ENCODE peak calls at places on chromosomes 4 and X, in four cellular contexts. V is A549, W is heart left ventricle, H is right lobe of liver. N is an unnamed sample.
A peak's percentile ranks its signal among the peaks of the same experiment; 100 is the strongest.

GRCh38 chr4:120080533-120080932 is 13.9 kb upstream of the MAD2L1 start:
- DNase-seq in V (no peak), W (no peak), H (no peak), N (no peak)

GRCh38 chr4:47705326-47705981 is 132.4 kb downstream of the CORIN start:
- DNase-seq in H (no peak), V (peak; percentile 21), W (no peak), N (no peak)

GRCh38 chrX:46444011-46444410 is 101.2 kb downstream of the ZNF674 start:
- DNase-seq in H (no peak), W (no peak), V (peak; percentile 34), N (no peak)

GRCh38 chr4:69731826-69732225 is 28.6 kb downstream of the SULT1B1 start:
- DNase-seq in H (no peak), W (no peak), V (no peak), N (no peak)

GRCh38 chr4:3219761-3220481 is 29.0 kb upstream of the MSANTD1 start:
- DNase-seq in V (no peak), H (no peak), W (no peak), N (no peak)

GRCh38 chr4:92387459-92388069 is 83.8 kb downstream of the GRID2 start:
- DNase-seq in W (no peak), H (no peak), V (peak; percentile 45), N (no peak)

GRCh38 chr4:10083331-10083769 is 33.2 kb downstream of the WDR1 start:
- DNase-seq in W (peak; percentile 26), V (no peak), H (no peak), N (peak; percentile 80)

GRCh38 chr4:5051210-5051691 is at the start of gene STK32B:
- DNase-seq in V (peak; percentile 80), W (peak; percentile 80), H (no peak), N (peak; percentile 37)

GRCh38 chr4:20356565-20356964 is 104.9 kb downstream of the SLIT2 start:
- DNase-seq in V (no peak), W (no peak), H (no peak), N (no peak)

GRCh38 chr4:1041147-1041935 is 29.9 kb downstream of the FGFRL1 start:
- DNase-seq in V (peak; percentile 59), W (peak; percentile 62), H (no peak), N (no peak)

GRCh38 chrX:103629295-103630170 is 758 bp downstream of the TCEAL1 start:
- DNase-seq in H (peak; percentile 62), W (peak; percentile 75), V (peak; percentile 86), N (peak; percentile 33)

DNA sequence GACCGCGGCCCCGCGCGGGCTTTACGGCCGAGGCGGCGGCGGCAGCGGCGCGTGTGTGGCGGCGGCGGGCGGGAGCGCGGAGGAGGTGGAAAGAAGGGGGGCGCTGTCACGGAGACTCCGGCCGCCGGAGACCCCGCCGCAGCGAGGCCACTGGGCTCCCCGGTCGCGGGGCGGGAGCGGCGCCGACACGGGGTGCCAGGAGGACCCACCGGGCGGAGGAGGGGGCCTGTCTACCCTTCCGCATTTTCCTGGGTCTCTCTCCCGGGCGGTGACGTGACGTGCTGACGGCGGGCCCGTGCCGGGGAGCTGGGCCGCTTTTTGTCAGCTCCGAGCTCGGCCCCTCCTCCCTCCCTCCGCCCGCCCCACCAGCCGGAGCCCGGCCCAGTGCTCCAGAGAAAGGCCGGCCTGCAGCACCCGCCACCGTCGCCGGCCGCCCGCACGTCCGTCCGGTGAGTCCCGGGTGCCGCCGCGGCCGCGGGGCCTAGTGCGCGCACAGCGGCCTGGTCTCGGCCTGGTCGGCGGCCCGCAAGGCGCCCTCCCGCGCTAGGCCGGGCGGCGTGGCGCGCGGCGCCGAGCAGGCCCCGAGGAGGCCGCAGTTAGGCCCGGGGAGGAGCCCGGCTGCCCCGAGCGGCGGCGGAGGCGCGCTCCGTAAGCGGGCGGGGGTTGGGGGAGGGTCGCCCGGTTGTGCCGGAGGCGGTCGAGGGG is at the start of gene ZFX:
- DNase-seq in W (peak; percentile 87), V (peak; percentile 74), H (peak; percentile 69), N (peak; percentile 30)
- TF ChIP-seq POLR2A in W (no peak), V (peak; percentile 17), H (peak; percentile 71), N (no peak)

GRCh38 chr4:15777697-15778096 is 431 bp upstream of the CD38 start:
- DNase-seq in V (no peak), W (no peak), H (no peak), N (no peak)
- TF ChIP-seq CTCF in V (no peak), W (no peak), H (no peak), N (no peak)

GRCh38 chr4:63831590-63831989 is 577.7 kb downstream of the TECRL start:
- DNase-seq in W (no peak), V (no peak), H (no peak), N (no peak)
- H3K4me3 ChIP-seq in W (no peak overlapping the region), V (no peak overlapping the region), H (no peak overlapping the region), N (no peak overlapping the region)

GRCh38 chrX:51917600-51917999 is 24.2 kb downstream of the MAGED1 start:
- DNase-seq in H (no peak), V (no peak), W (no peak), N (no peak)

DNA sequence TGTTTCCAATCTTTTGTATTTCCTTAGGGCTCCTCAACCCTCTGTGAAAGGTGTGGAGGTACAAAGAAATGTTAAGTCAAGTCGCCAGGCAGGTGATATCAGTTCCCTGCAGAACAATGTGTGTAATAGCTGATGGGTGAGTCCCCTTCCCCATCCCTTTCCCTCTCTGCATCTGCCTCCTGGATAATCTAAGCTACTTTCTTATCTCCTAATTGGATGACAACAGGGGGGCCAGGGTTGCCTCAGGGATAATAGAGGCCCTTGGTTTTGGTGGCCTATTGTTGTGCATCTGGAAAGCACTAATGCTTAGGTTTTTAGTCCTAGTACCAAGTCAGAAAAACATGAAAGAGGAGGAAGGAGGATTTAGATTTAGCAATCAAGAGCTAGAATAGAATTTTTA is 29.1 kb downstream of the MAGED1 start:
- DNase-seq in H (no peak), V (no peak), W (no peak), N (no peak)
- TF ChIP-seq POLR2A in H (no peak), V (no peak), W (no peak), N (no peak)

GRCh38 chrX:2935364-2935748 is 6.2 kb upstream of the ARSD start:
- DNase-seq in W (no peak), V (no peak), H (no peak), N (no peak)
- TF ChIP-seq CTCF in W (no peak), V (no peak), H (no peak), N (no peak)

GRCh38 chr4:150578745-150579470 is 3.0 kb upstream of the MAB21L2 start:
- DNase-seq in W (no peak), V (no peak), H (no peak), N (no peak)
- H3K4me3 ChIP-seq in W (peak overlapping the region; percentile 36), V (no peak overlapping the region), H (peak overlapping the region; percentile 41), N (no peak overlapping the region)

GRCh38 chr4:11428701-11429571 is at the start of gene HS3ST1:
- DNase-seq in W (peak; percentile 90), V (peak; percentile 78), H (peak; percentile 61), N (peak; percentile 94)
- TF ChIP-seq POLR2A in W (no peak), V (no peak), H (peak; percentile 25), N (no peak)

DNA sequence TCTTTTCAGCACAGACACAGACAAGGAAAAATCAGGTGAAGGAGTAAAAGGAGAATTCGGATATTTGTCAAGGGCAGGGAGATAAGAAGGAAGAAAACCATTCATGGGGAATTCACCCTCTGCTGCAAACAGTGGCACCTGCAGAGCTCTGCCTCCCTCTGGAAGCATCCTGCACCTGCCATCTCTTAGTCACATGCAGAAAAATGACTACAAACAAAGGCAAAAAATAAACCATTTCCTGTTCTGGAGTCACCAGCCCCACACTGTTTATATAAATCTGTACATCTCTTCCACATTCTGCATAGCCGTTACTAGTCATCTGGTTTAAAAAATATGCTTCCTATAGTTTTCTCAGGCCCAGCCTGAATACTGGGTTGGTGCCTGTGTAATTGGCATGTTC is 205.3 kb downstream of the ARAP2 start:
- DNase-seq in H (no peak), W (no peak), V (no peak), N (no peak)
- TF ChIP-seq CTCF in H (no peak), W (no peak), V (no peak), N (no peak)

N was measured in lower leg skin.